ENCODE peak calls at places on chromosomes 2 and 18, in four cellular contexts. One of them, this sample, is unnamed.

GRCh38 chr18:22378672-22379282 is 38.9 kb downstream of the CTAGE1 start:
- DNase-seq in stimulated activated CD8-positive, alpha-beta memory T cell treated with anti-CD3 and anti-CD28 coated beads, Interleukin-15, amount 100 ng/mL, for 4 hours: no peak
- DNase-seq in fibroblast of gingiva: peak
- DNase-seq in T-helper 1 cell: no peak
- DNase-seq in this sample: peak

GRCh38 chr2:39805936-39806608 is 27.0 kb upstream of the THUMPD2 start:
- DNase-seq in stimulated activated CD8-positive, alpha-beta memory T cell treated with anti-CD3 and anti-CD28 coated beads, Interleukin-15, amount 100 ng/mL, for 4 hours: no peak
- DNase-seq in fibroblast of gingiva: peak
- DNase-seq in T-helper 1 cell: no peak
- DNase-seq in this sample: no peak

GRCh38 chr2:23335550-23335949 is 49.4 kb upstream of the KLHL29 start:
- DNase-seq in stimulated activated CD8-positive, alpha-beta memory T cell treated with anti-CD3 and anti-CD28 coated beads, Interleukin-15, amount 100 ng/mL, for 4 hours: no peak
- DNase-seq in fibroblast of gingiva: no peak
- DNase-seq in T-helper 1 cell: no peak
- DNase-seq in this sample: no peak

GRCh38 chr2:7508220-7508943 is 591.2 kb downstream of the RNF144A start:
- DNase-seq in stimulated activated CD8-positive, alpha-beta memory T cell treated with anti-CD3 and anti-CD28 coated beads, Interleukin-15, amount 100 ng/mL, for 4 hours: no peak
- DNase-seq in fibroblast of gingiva: no peak
- DNase-seq in T-helper 1 cell: no peak
- DNase-seq in this sample: no peak

GRCh38 chr2:45315881-45316280 is 295.2 kb downstream of the SRBD1 start:
- DNase-seq in stimulated activated CD8-positive, alpha-beta memory T cell treated with anti-CD3 and anti-CD28 coated beads, Interleukin-15, amount 100 ng/mL, for 4 hours: no peak
- DNase-seq in fibroblast of gingiva: peak
- DNase-seq in T-helper 1 cell: no peak
- DNase-seq in this sample: no peak

GRCh38 chr2:113105047-113105446 is 22.4 kb upstream of the IL1RN start:
- DNase-seq in stimulated activated CD8-positive, alpha-beta memory T cell treated with anti-CD3 and anti-CD28 coated beads, Interleukin-15, amount 100 ng/mL, for 4 hours: no peak
- DNase-seq in fibroblast of gingiva: no peak
- DNase-seq in T-helper 1 cell: no peak
- DNase-seq in this sample: no peak

GRCh38 chr2:113978524-113979171 is 88.8 kb downstream of the ACTR3 start:
- DNase-seq in stimulated activated CD8-positive, alpha-beta memory T cell treated with anti-CD3 and anti-CD28 coated beads, Interleukin-15, amount 100 ng/mL, for 4 hours: no peak
- DNase-seq in fibroblast of gingiva: no peak
- DNase-seq in T-helper 1 cell: no peak
- DNase-seq in this sample: peak

GRCh38 chr2:138649571-138649970 is 130.6 kb downstream of the NXPH2 start:
- DNase-seq in stimulated activated CD8-positive, alpha-beta memory T cell treated with anti-CD3 and anti-CD28 coated beads, Interleukin-15, amount 100 ng/mL, for 4 hours: no peak
- DNase-seq in fibroblast of gingiva: no peak
- DNase-seq in T-helper 1 cell: no peak
- DNase-seq in this sample: no peak

GRCh38 chr2:6183231-6183630 is 491.0 kb downstream of the SOX11 start:
- DNase-seq in stimulated activated CD8-positive, alpha-beta memory T cell treated with anti-CD3 and anti-CD28 coated beads, Interleukin-15, amount 100 ng/mL, for 4 hours: no peak
- DNase-seq in fibroblast of gingiva: no peak
- DNase-seq in T-helper 1 cell: no peak
- DNase-seq in this sample: no peak

GRCh38 chr2:17621781-17622180 is 81.3 kb downstream of the VSNL1 start:
- DNase-seq in stimulated activated CD8-positive, alpha-beta memory T cell treated with anti-CD3 and anti-CD28 coated beads, Interleukin-15, amount 100 ng/mL, for 4 hours: no peak
- DNase-seq in fibroblast of gingiva: peak
- DNase-seq in T-helper 1 cell: no peak
- DNase-seq in this sample: peak

GRCh38 chr2:189574793-189575475 is 5.7 kb downstream of the SLC40A1 start:
- DNase-seq in stimulated activated CD8-positive, alpha-beta memory T cell treated with anti-CD3 and anti-CD28 coated beads, Interleukin-15, amount 100 ng/mL, for 4 hours: no peak
- DNase-seq in fibroblast of gingiva: no peak
- DNase-seq in T-helper 1 cell: no peak
- DNase-seq in this sample: peak

This sample was measured in islet precursor cell.